ENCODE peak calls at places on chromosome 13, in seven cellular contexts. S is heart left ventricle, A is transverse colon, V is uterus, F is IMR-90, D is ovary, I is stomach. E is an unnamed sample.

GRCh38 chr13:34640931-34641330 is 301.1 kb upstream of the NBEA start:
- DNase-seq in S (no peak), A (no peak), V (no peak), F (no peak), D (no peak), I (no peak), E (no peak)

GRCh38 chr13:99439048-99439447 is 62.2 kb upstream of the TM9SF2 start:
- DNase-seq in S (no peak), A (no peak), V (no peak), F (no peak), D (no peak), I (no peak), E (no peak)

GRCh38 chr13:33817843-33818661 is at the start of gene RFC3:
- DNase-seq in S (peak), A (peak), V (peak), F (peak), D (peak), I (peak), E (peak)

GRCh38 chr13:94712812-94713555 is 639 bp upstream of the SOX21 start:
- DNase-seq in S (no peak), A (no peak), V (no peak), F (peak), D (no peak), I (peak), E (peak)

GRCh38 chr13:37340911-37341670 is 235.6 kb upstream of the CSNK1A1L start:
- DNase-seq in S (no peak), A (no peak), V (no peak), F (no peak), D (no peak), I (no peak), E (no peak)

GRCh38 chr13:94251801-94252200 is 227.7 kb downstream of the DCT start:
- DNase-seq in S (peak), A (no peak), V (peak), F (peak), D (peak), I (no peak), E (no peak)

GRCh38 chr13:57633950-57634828 is 2.6 kb downstream of the PCDH17 start:
- DNase-seq in S (peak), A (no peak), V (no peak), F (no peak), D (no peak), I (no peak), E (peak)

GRCh38 chr13:97185751-97186150 is 36.4 kb upstream of the MBNL2 start:
- DNase-seq in S (no peak), A (no peak), V (no peak), F (no peak), D (no peak), I (no peak), E (no peak)

GRCh38 chr13:92224052-92224821 is 825.8 kb downstream of the GPC5 start:
- DNase-seq in S (no peak), A (no peak), V (no peak), F (peak), D (peak), I (no peak), E (no peak)

GRCh38 chr13:50866817-50867640 is 23.5 kb upstream of the DLEU7 start:
- DNase-seq in S (no peak), A (no peak), V (no peak), F (no peak), D (no peak), I (no peak), E (no peak)

GRCh38 chr13:94999871-95000270 is 287.5 kb upstream of the SOX21 start:
- DNase-seq in S (no peak), A (no peak), V (no peak), F (no peak), D (no peak), I (no peak), E (no peak)

GRCh38 chr13:67184247-67184646 is 45.9 kb downstream of the PCDH9 start:
- DNase-seq in S (no peak), A (no peak), V (no peak), F (no peak), D (no peak), I (no peak), E (no peak)

GRCh38 chr13:109804654-109805053 is 18.3 kb upstream of the IRS2 start:
- DNase-seq in S (no peak), A (no peak), V (no peak), F (no peak), D (no peak), I (no peak), E (no peak)

GRCh38 chr13:36530050-36530789 is 97.9 kb downstream of the CCNA1 start:
- DNase-seq in S (no peak), A (no peak), V (peak), F (no peak), D (no peak), I (no peak), E (no peak)

GRCh38 chr13:49938921-49939320 is 2.8 kb upstream of the SPRYD7 start:
- DNase-seq in S (no peak), A (peak), V (no peak), F (no peak), D (peak), I (peak), E (peak)

GRCh38 chr13:108895220-108895704 is 265.9 kb downstream of the MYO16 start:
- DNase-seq in S (no peak), A (no peak), V (no peak), F (peak), D (no peak), I (no peak), E (no peak)

GRCh38 chr13:72850959-72851677 is 69.2 kb downstream of the PIBF1 start:
- DNase-seq in S (no peak), A (no peak), V (no peak), F (no peak), D (no peak), I (no peak), E (no peak)

GRCh38 chr13:35791191-35791902 is 314.9 kb upstream of the MAB21L1 start:
- DNase-seq in S (no peak), A (no peak), V (no peak), F (peak), D (no peak), I (no peak), E (no peak)

GRCh38 chr13:95492044-95492801 is 60.3 kb upstream of the CLDN10 start:
- DNase-seq in S (no peak), A (peak), V (no peak), F (no peak), D (no peak), I (peak), E (no peak)

GRCh38 chr13:100154835-100155463 is 66.1 kb downstream of the PCCA start:
- DNase-seq in S (no peak), A (no peak), V (no peak), F (no peak), D (no peak), I (no peak), E (no peak)

GRCh38 chr13:81609335-81609734 is 1268.4 kb upstream of the SPRY2 start:
- DNase-seq in S (no peak), A (no peak), V (no peak), F (no peak), D (no peak), I (no peak), E (no peak)

GRCh38 chr13:109158383-109158782 is 529.0 kb downstream of the MYO16 start:
- DNase-seq in S (no peak), A (no peak), V (no peak), F (no peak), D (no peak), I (no peak), E (no peak)

GRCh38 chr13:67341406-67341805 is 111.3 kb upstream of the PCDH9 start:
- DNase-seq in S (no peak), A (no peak), V (no peak), F (peak), D (no peak), I (no peak), E (no peak)

GRCh38 chr13:59906413-59907027 is 257.2 kb downstream of the DIAPH3 start:
- DNase-seq in S (no peak), A (no peak), V (no peak), F (peak), D (no peak), I (no peak), E (no peak)

GRCh38 chr13:79802389-79803140 is 321.6 kb downstream of the NDFIP2 start:
- DNase-seq in S (no peak), A (no peak), V (no peak), F (no peak), D (no peak), I (no peak), E (no peak)

GRCh38 chr13:33536639-33537425 is 251.3 kb upstream of the STARD13 start:
- DNase-seq in S (no peak), A (no peak), V (no peak), F (peak), D (no peak), I (no peak), E (no peak)

GRCh38 chr13:66660013-66660804 is 569.9 kb downstream of the PCDH9 start:
- DNase-seq in S (no peak), A (no peak), V (no peak), F (peak), D (no peak), I (no peak), E (no peak)

GRCh38 chr13:99941086-99941485 is 30.5 kb downstream of the ZIC5 start:
- DNase-seq in S (no peak), A (peak), V (no peak), F (no peak), D (no peak), I (no peak), E (no peak)

GRCh38 chr13:22915442-22916082 is 265.2 kb upstream of the SGCG start:
- DNase-seq in S (no peak), A (peak), V (peak), F (peak), D (peak), I (peak), E (peak)

GRCh38 chr13:23365652-23366051 is 67.8 kb downstream of the SACS start:
- DNase-seq in S (no peak), A (no peak), V (no peak), F (peak), D (no peak), I (no peak), E (no peak)

GRCh38 chr13:21022694-21023325 is 38.6 kb downstream of the LATS2 start:
- DNase-seq in S (peak), A (no peak), V (no peak), F (no peak), D (peak), I (no peak), E (no peak)

GRCh38 chr13:74024856-74025255 is 109.3 kb downstream of the KLF12 start:
- DNase-seq in S (no peak), A (no peak), V (no peak), F (no peak), D (no peak), I (no peak), E (no peak)
- TF ChIP-seq POLR2A in S (no peak), A (no peak), V (no peak), F (no peak), D (no peak), I (no peak), E (no peak)

GRCh38 chr13:44396295-44396962 is 22.8 kb downstream of the SERP2 start:
- DNase-seq in S (no peak), A (no peak), V (no peak), F (no peak), D (no peak), I (no peak), E (no peak)

GRCh38 chr13:44396963-44397580 is 23.4 kb downstream of the SERP2 start:
- DNase-seq in S (peak), A (no peak), V (peak), F (peak), D (peak), I (no peak), E (no peak)

GRCh38 chr13:44399045-44399444 is 25.4 kb downstream of the SERP2 start:
- DNase-seq in S (no peak), A (no peak), V (no peak), F (no peak), D (no peak), I (no peak), E (no peak)

GRCh38 chr13:44398606-44399005 is 25.0 kb downstream of the SERP2 start:
- DNase-seq in S (no peak), A (no peak), V (no peak), F (no peak), D (no peak), I (no peak), E (no peak)

GRCh38 chr13:44397766-44398223 is 24.2 kb downstream of the SERP2 start:
- DNase-seq in S (no peak), A (no peak), V (no peak), F (peak), D (no peak), I (no peak), E (no peak)
- TF ChIP-seq POLR2A in S (no peak), A (no peak), V (no peak), F (no peak), D (no peak), I (no peak), E (no peak)

GRCh38 chr13:47179321-47179720 is 282.5 kb upstream of the HTR2A start:
- DNase-seq in S (no peak), A (no peak), V (no peak), F (no peak), D (no peak), I (no peak), E (no peak)
- TF ChIP-seq POLR2A in S (no peak), A (no peak), V (no peak), F (no peak), D (no peak), I (no peak), E (no peak)

GRCh38 chr13:31706105-31706504 is 33.2 kb upstream of the RXFP2 start:
- DNase-seq in S (no peak), A (no peak), V (no peak), F (no peak), D (no peak), I (peak), E (no peak)
- TF ChIP-seq POLR2A in S (no peak), A (no peak), V (no peak), F (no peak), D (no peak), I (no peak), E (no peak)

DNA sequence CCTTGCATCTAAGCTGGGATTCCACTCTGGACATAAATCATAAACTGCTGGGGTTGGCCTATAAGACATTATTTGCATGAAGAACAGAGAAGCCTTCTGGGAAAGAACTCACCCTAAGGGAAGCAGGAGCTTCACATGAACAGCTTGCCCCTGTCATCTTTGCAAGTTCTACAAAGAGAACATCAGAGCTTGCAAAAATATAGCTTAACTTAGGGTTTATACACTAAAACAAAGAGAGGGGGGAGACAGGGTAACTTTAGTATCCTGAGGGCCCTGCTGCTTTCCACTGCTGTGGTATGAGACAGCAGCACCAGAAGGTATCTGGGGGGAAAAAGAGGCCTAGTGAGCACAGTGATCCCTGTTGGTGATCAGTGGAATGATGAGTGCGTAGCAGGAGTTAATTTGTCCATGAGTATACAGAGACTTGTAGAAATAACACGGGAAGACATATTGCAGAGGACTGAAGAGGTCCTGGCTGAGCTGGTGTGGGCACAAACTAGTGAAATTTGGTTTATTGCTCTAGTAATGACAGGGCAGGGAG is 116.1 kb upstream of the TSC22D1 start:
- DNase-seq in S (no peak), A (no peak), V (no peak), F (peak), D (no peak), I (no peak), E (no peak)
- TF ChIP-seq POLR2A in S (no peak), A (no peak), V (no peak), F (peak), D (no peak), I (no peak), E (no peak)

GRCh38 chr13:106566682-106567420 is 1.1 kb downstream of the ARGLU1 start:
- DNase-seq in S (peak), A (peak), V (peak), F (peak), D (peak), I (peak), E (peak)
- TF ChIP-seq POLR2A in S (no peak), A (peak), V (no peak), F (no peak), D (no peak), I (no peak), E (peak)

GRCh38 chr13:27168086-27168485 is 3.5 kb downstream of the USP12 start:
- DNase-seq in S (no peak), A (no peak), V (no peak), F (no peak), D (no peak), I (peak), E (no peak)
- TF ChIP-seq POLR2A in S (no peak), A (no peak), V (no peak), F (no peak), D (no peak), I (no peak), E (no peak)